ENCODE peak calls at places on chromosomes 12 and 14, in four cellular contexts. Q is nephron progenitor cell, O is omental fat pad, E is GM12865. G is an unnamed sample.
A peak's percentile ranks its signal among the peaks of the same experiment; 100 is the strongest.

GRCh38 chr12:106913456-106913855 is 42.3 kb upstream of the TMEM263 start:
- DNase-seq in Q (no peak), O (no peak), E (no peak), G (no peak)

GRCh38 chr14:88933203-88933602 is 108.8 kb downstream of the TTC8 start:
- DNase-seq in O (no peak), E (no peak), Q (peak; percentile 8), G (no peak)

GRCh38 chr12:16349132-16349463 is 1.7 kb downstream of the MGST1 start:
- DNase-seq in E (no peak), Q (no peak), O (peak; percentile 59), G (no peak)

GRCh38 chr12:84727964-84728363 is 184.6 kb downstream of the SLC6A15 start:
- DNase-seq in Q (no peak), O (no peak), E (no peak), G (no peak)

GRCh38 chr12:57864811-57865751 is 18.6 kb upstream of the CTDSP2 start:
- DNase-seq in E (peak; percentile 46), O (no peak), Q (peak; percentile 79), G (peak; percentile 87)

GRCh38 chr12:15631007-15631715 is 158.0 kb downstream of the EPS8 start:
- DNase-seq in O (no peak), Q (no peak), E (peak; percentile 64), G (no peak)

GRCh38 chr12:48008349-48008748 is 4.1 kb upstream of the COL2A1 start:
- DNase-seq in E (no peak), O (no peak), Q (no peak), G (no peak)

GRCh38 chr12:80504389-80505153 is 60.5 kb downstream of the PTPRQ start:
- DNase-seq in O (no peak), Q (no peak), E (peak; percentile 12), G (no peak)

GRCh38 chr12:75974323-75975273 is 57.0 kb downstream of the PHLDA1 start:
- DNase-seq in E (no peak), O (no peak), Q (no peak), G (no peak)

GRCh38 chr12:124240493-124240892 is 54.4 kb upstream of the RFLNA start:
- DNase-seq in E (peak; percentile 16), O (no peak), Q (no peak), G (no peak)

GRCh38 chr12:6825398-6826124 is 2.6 kb upstream of the P3H3 start:
- DNase-seq in O (peak; percentile 76), Q (peak; percentile 95), E (peak; percentile 72), G (peak; percentile 96)

GRCh38 chr12:51822956-51823355 is 25.6 kb downstream of the FIGNL2 start:
- DNase-seq in Q (no peak), E (no peak), O (no peak), G (no peak)

GRCh38 chr14:36605506-36605857 is 23.1 kb upstream of the NKX2-8 start:
- DNase-seq in O (no peak), E (no peak), Q (no peak), G (no peak)

GRCh38 chr14:93980464-93981201 is 4.3 kb upstream of the ASB2 start:
- DNase-seq in Q (no peak), E (no peak), O (no peak), G (no peak)

GRCh38 chr14:105527381-105528196 is 1.2 kb downstream of the TMEM121 start:
- DNase-seq in E (no peak), Q (peak; percentile 36), O (no peak), G (no peak)

GRCh38 chr12:51391047-51391837 is at the start of gene GALNT6:
- DNase-seq in O (no peak), E (peak; percentile 85), Q (peak; percentile 70), G (no peak)

GRCh38 chr12:63038361-63039100 is 103.6 kb upstream of the PPM1H start:
- DNase-seq in Q (no peak), O (no peak), E (no peak), G (no peak)

GRCh38 chr12:64030155-64030554 is 185.7 kb downstream of the SRGAP1 start:
- DNase-seq in Q (no peak), E (no peak), O (no peak), G (no peak)

GRCh38 chr12:73374360-73374759 is 1102.2 kb downstream of the TRHDE start:
- DNase-seq in E (no peak), Q (no peak), O (no peak), G (no peak)

GRCh38 chr12:1099158-1099557 is 108.1 kb downstream of the ERC1 start:
- DNase-seq in Q (no peak), E (peak; percentile 77), O (no peak), G (no peak)

GRCh38 chr14:39050389-39050788 is 52.6 kb downstream of the SEC23A start:
- DNase-seq in E (peak; percentile 25), O (no peak), Q (no peak), G (no peak)

GRCh38 chr12:55757701-55758100 is 14.8 kb downstream of the GDF11 start:
- DNase-seq in E (no peak), O (no peak), Q (no peak), G (no peak)

GRCh38 chr12:753401-754237 is 1.2 kb downstream of the WNK1 start:
- DNase-seq in O (no peak), Q (peak; percentile 59), E (peak; percentile 61), G (no peak)

GRCh38 chr14:92867246-92867925 is 55.6 kb upstream of the CHGA start:
- DNase-seq in E (no peak), Q (no peak), O (no peak), G (no peak)

GRCh38 chr12:19739195-19739776 is 300.0 kb downstream of the AEBP2 start:
- DNase-seq in Q (peak; percentile 40), O (no peak), E (peak; percentile 65), G (no peak)

GRCh38 chr12:5505751-5506150 is 73.8 kb downstream of the NTF3 start:
- DNase-seq in E (no peak), O (no peak), Q (no peak), G (peak; percentile 57)

GRCh38 chr12:5506295-5506694 is 74.4 kb downstream of the NTF3 start:
- DNase-seq in Q (no peak), O (no peak), E (no peak), G (peak; percentile 48)

GRCh38 chr12:5503774-5504173 is 71.9 kb downstream of the NTF3 start:
- DNase-seq in O (no peak), E (no peak), Q (no peak), G (no peak)

GRCh38 chr12:5506821-5507231 is 74.9 kb downstream of the NTF3 start:
- DNase-seq in O (no peak), E (no peak), Q (no peak), G (no peak)

DNA sequence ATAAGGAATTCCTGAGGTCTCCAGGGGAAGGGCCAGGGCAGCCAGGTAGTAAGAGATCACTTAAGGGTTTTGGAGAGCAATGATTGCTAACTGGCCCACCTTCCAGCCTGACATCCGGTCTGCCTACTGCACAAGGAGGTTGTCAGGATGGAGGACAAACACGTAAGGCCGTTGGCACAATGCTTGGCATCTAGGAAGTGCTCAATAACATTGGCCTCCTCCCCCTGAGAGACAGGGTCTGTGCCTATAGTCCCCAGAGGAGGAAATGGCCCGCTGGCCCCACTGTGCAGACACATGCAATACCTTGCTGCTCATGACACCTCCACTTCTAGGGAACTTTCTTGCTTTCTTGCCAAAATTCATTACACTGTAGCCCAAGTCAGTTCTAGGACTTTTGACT is 73.2 kb downstream of the NTF3 start:
- DNase-seq in Q (no peak), E (no peak), O (no peak), G (peak; percentile 73)
- TF ChIP-seq CTCF in Q (no peak), E (no peak), O (no peak), G (no peak)

GRCh38 chr12:34396861-34397590 is 374.7 kb downstream of the ALG10 start:
- DNase-seq in E (no peak), O (no peak), Q (no peak), G (peak; percentile 78)

GRCh38 chr12:34395056-34396005 is 373.0 kb downstream of the ALG10 start:
- DNase-seq in E (no peak), O (peak; percentile 4), Q (no peak), G (peak; percentile 80)

GRCh38 chr12:34397591-34398365 is 375.5 kb downstream of the ALG10 start:
- DNase-seq in O (peak; percentile 16), Q (no peak), E (no peak), G (peak; percentile 57)

GRCh38 chr12:34394211-34395055 is 372.1 kb downstream of the ALG10 start:
- DNase-seq in Q (no peak), E (no peak), O (peak; percentile 19), G (peak; percentile 72)

DNA sequence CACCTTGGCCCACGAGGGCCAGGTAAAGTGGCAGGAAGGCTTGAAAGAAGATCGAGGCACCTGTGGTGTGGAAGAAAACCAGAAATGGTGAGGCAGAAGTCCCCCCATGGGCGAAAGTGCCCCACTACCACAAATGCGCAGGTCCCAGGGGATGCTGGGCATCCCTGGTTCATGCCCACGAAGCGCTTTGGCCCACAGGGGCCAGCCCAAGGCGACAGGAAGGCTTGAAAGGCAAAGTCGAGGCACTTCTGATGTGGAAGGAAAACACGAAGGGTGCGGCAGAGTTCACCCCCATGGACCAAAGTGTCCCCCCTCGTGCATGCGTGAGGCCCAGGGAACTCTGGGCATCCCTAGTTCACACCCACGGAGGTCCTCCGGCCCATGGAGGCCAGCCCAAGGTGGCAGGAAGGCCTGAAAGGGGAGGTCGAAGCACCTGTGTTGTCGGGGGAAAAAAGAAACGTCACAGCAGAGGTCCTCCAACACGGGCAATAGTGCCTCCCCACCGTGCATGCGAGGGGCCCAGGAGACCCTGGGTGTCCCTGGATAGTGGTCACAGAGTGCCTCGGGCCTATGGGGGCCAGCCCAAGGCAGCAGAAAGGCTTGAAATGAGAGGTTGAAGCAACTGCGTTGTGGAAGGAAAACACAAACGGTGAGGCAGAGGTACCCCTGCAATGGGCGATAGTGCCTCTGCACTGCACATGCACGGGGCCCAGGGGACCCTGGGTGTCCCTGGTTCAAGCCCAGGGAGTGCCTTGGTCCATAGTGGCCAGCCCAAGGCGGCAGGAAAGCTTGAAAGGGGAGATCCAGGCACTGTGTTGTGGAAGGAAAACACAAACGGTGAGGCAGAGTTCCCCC is 373.9 kb downstream of the ALG10 start:
- DNase-seq in Q (no peak), O (peak; percentile 8), E (no peak), G (peak; percentile 79)
- TF ChIP-seq CTCF in Q (no peak), O (no peak), E (no peak), G (no peak)

GRCh38 chr12:120625557-120626419 is 14.6 kb upstream of the CABP1 start:
- DNase-seq in O (no peak), Q (no peak), E (peak; percentile 23), G (no peak)
- TF ChIP-seq CTCF in O (no peak), Q (no peak), E (peak; percentile 20), G (no peak)

GRCh38 chr12:112131686-112132085 is 6.3 kb downstream of the TRAFD1 start:
- DNase-seq in Q (no peak), E (no peak), O (no peak), G (no peak)
- TF ChIP-seq CTCF in Q (no peak), E (no peak), O (no peak), G (no peak)

GRCh38 chr12:125373375-125373774 is 308.1 kb downstream of the AACS start:
- DNase-seq in O (no peak), Q (no peak), E (no peak), G (no peak)
- TF ChIP-seq CTCF in O (no peak), Q (no peak), E (no peak), G (no peak)

GRCh38 chr12:110846615-110847566 is at the start of gene CCDC63:
- DNase-seq in Q (peak; percentile 85), O (peak; percentile 28), E (peak; percentile 56), G (peak; percentile 85)
- TF ChIP-seq CTCF in Q (peak; percentile 37), O (no peak), E (peak; percentile 28), G (peak; percentile 63)